ENCODE peak calls at places on chromosomes 13 and 19, in nine cellular contexts. C is cardiac fibroblast, X is head of caudate nucleus, R is fibroblast of mammary gland, T is fibroblast of pulmonary artery, L is AG08395, A is H54, Y is AML-193, U is endothelial cell. J is an unnamed sample.

GRCh38 chr19:49425922-49426592 is 869 bp downstream of the GFY start:
- DNase-seq in R (peak), L (no peak), A (no peak), U (no peak), C (peak), T (no peak), Y (no peak), X (no peak), J (no peak)

GRCh38 chr19:53982056-53982455 is 9.4 kb upstream of the CACNG6 start:
- DNase-seq in U (peak), L (no peak), R (no peak), T (no peak), A (no peak), Y (no peak), C (no peak), X (no peak), J (no peak)

GRCh38 chr13:88552966-88553365 is 881.8 kb downstream of the SLITRK5 start:
- DNase-seq in U (no peak), L (no peak), T (no peak), X (no peak), R (no peak), Y (no peak), C (no peak), A (no peak), J (no peak)

GRCh38 chr19:18733196-18733647 is 49.7 kb downstream of the CRTC1 start:
- DNase-seq in A (no peak), Y (no peak), U (no peak), R (peak), C (peak), X (no peak), L (no peak), T (peak), J (no peak)

GRCh38 chr13:66329988-66330429 is 900.1 kb downstream of the PCDH9 start:
- DNase-seq in T (no peak), U (no peak), Y (no peak), A (no peak), X (no peak), R (peak), L (no peak), C (peak), J (no peak)

GRCh38 chr19:50199254-50199545 is 4.2 kb upstream of the MYH14 start:
- DNase-seq in X (no peak), C (no peak), T (no peak), L (no peak), A (no peak), R (no peak), Y (no peak), U (no peak), J (no peak)

GRCh38 chr19:44499962-44500949 is at the start of gene ZNF180:
- DNase-seq in C (peak), R (peak), Y (peak), L (peak), X (peak), A (peak), T (peak), U (peak), J (peak)

GRCh38 chr13:44240611-44241010 is 133.0 kb upstream of the SERP2 start:
- DNase-seq in T (no peak), A (no peak), L (no peak), C (no peak), R (no peak), Y (no peak), U (no peak), X (no peak), J (no peak)

GRCh38 chr13:113927661-113928581 is 46.0 kb downstream of the C13orf46 start:
- DNase-seq in A (no peak), T (peak), Y (no peak), X (peak), L (peak), C (peak), U (no peak), R (peak), J (no peak)

GRCh38 chr13:40422588-40423235 is 243.7 kb downstream of the FOXO1 start:
- DNase-seq in U (no peak), T (no peak), R (no peak), C (no peak), L (no peak), A (no peak), Y (no peak), X (no peak), J (no peak)

GRCh38 chr19:17855333-17856152 is 4.2 kb upstream of the RPL18A start:
- DNase-seq in A (peak), L (peak), X (peak), R (peak), C (peak), Y (peak), T (peak), U (peak), J (peak)